ENCODE peak calls at places on chromosomes 12 and 14, in nine cellular contexts. O, N, F, H, V, J, P, A and I are unnamed samples.

GRCh38 chr12:97754306-97754705 is 291.7 kb downstream of the RMST start:
- DNase-seq in N (no peak), J (no peak), A (no peak), P (no peak), O (no peak), H (no peak), F (no peak), V (no peak), I (no peak)

GRCh38 chr12:41014643-41015020 is 173.5 kb upstream of the PDZRN4 start:
- DNase-seq in A (no peak), P (no peak), O (no peak), J (peak; percentile 1), H (no peak), V (no peak), N (no peak), F (no peak), I (no peak)

GRCh38 chr14:76793956-76794355 is 18.7 kb downstream of the ANGEL1 start:
- DNase-seq in A (no peak), N (no peak), H (no peak), V (no peak), J (no peak), O (no peak), F (no peak), P (no peak), I (no peak)

GRCh38 chr12:53324113-53324778 is 2.8 kb upstream of the AAAS start:
- DNase-seq in N (no peak), H (no peak), F (peak; percentile 49), J (no peak), A (peak; percentile 46), P (peak; percentile 44), V (peak; percentile 49), O (peak; percentile 84), I (no peak)

GRCh38 chr12:67943295-67943892 is 45.9 kb upstream of the IFNG-AS1 start:
- DNase-seq in H (peak; percentile 73), F (no peak), V (peak; percentile 53), J (peak; percentile 55), P (peak; percentile 15), O (peak; percentile 85), A (peak; percentile 83), N (peak; percentile 66), I (peak; percentile 75)

GRCh38 chr12:81950871-81951270 is 191.7 kb upstream of the PPFIA2 start:
- DNase-seq in F (no peak), N (no peak), H (no peak), A (no peak), O (no peak), P (no peak), J (no peak), V (no peak), I (no peak)

GRCh38 chr12:79151956-79152355 is 287.4 kb downstream of the SYT1 start:
- DNase-seq in V (no peak), H (no peak), F (no peak), O (no peak), P (no peak), J (no peak), N (no peak), A (no peak), I (no peak)

GRCh38 chr12:62724947-62725447 is 210.0 kb downstream of the PPM1H start:
- DNase-seq in V (peak; percentile 80), A (peak; percentile 16), H (no peak), N (no peak), J (peak; percentile 89), F (peak; percentile 47), P (no peak), O (no peak), I (peak; percentile 98)

GRCh38 chr12:39846304-39846703 is 226.7 kb upstream of the ABCD2 start:
- DNase-seq in F (no peak), V (no peak), J (no peak), P (no peak), H (no peak), N (no peak), A (no peak), O (no peak), I (no peak)

GRCh38 chr14:36496346-36496745 is 23.7 kb downstream of the NKX2-1 start:
- DNase-seq in A (no peak), H (no peak), F (no peak), O (no peak), V (no peak), N (no peak), J (no peak), P (no peak), I (no peak)

GRCh38 chr14:100523131-100523530 is 64.1 kb downstream of the BEGAIN start:
- DNase-seq in F (peak; percentile 12), O (no peak), V (no peak), H (no peak), J (no peak), N (no peak), A (no peak), P (no peak), I (no peak)

GRCh38 chr12:94615284-94616216 is 34.8 kb downstream of the TMCC3 start:
- DNase-seq in O (no peak), N (peak; percentile 32), J (peak; percentile 80), A (peak; percentile 73), P (no peak), H (peak; percentile 35), F (no peak), V (no peak), I (peak; percentile 60)

GRCh38 chr12:9750276-9751203 is 10.2 kb downstream of the CD69 start:
- DNase-seq in P (no peak), H (peak; percentile 72), A (peak; percentile 42), F (no peak), O (peak; percentile 94), V (peak; percentile 39), J (peak; percentile 67), N (peak; percentile 23), I (peak; percentile 76)

GRCh38 chr12:108807476-108807875 is 49.9 kb downstream of the SSH1 start:
- DNase-seq in F (no peak), P (no peak), O (no peak), J (no peak), V (no peak), N (no peak), A (no peak), H (no peak), I (no peak)

GRCh38 chr12:86787419-86787818 is 531.2 kb upstream of the MGAT4C start:
- DNase-seq in N (no peak), H (no peak), P (no peak), F (no peak), J (no peak), V (no peak), O (no peak), A (no peak), I (no peak)

GRCh38 chr14:60722163-60722835 is 1.9 kb downstream of the SIX4 start:
- DNase-seq in V (peak; percentile 31), F (peak; percentile 38), O (peak; percentile 39), P (peak; percentile 46), J (peak; percentile 61), A (peak; percentile 13), H (peak; percentile 44), N (no peak), I (peak; percentile 74)

GRCh38 chr12:80714055-80714454 is 2.7 kb upstream of the MYF5 start:
- DNase-seq in V (no peak), F (no peak), H (no peak), N (no peak), O (no peak), P (no peak), J (no peak), A (no peak), I (peak; percentile 8)

GRCh38 chr12:52496054-52496453 is 3.0 kb upstream of the KRT6A start:
- DNase-seq in P (no peak), H (peak; percentile 78), N (no peak), O (no peak), J (no peak), V (no peak), A (no peak), F (no peak), I (no peak)

GRCh38 chr12:7994731-7995205 is 37.7 kb upstream of the FOXJ2 start:
- DNase-seq in P (no peak), H (no peak), A (no peak), F (no peak), N (no peak), V (no peak), J (peak; percentile 44), O (no peak), I (peak; percentile 92)

GRCh38 chr12:76085159-76085868 is 829 bp upstream of the NAP1L1 start:
- DNase-seq in N (peak; percentile 15), H (peak; percentile 68), A (no peak), J (no peak), F (no peak), P (no peak), V (no peak), O (peak; percentile 82), I (peak; percentile 56)